ENCODE peak calls at places on chromosomes 16 and 17, in eight cellular contexts. X, W, K, U, D, Z, L and G are unnamed samples.

GRCh38 chr17:70168044-70168978 is 1.0 kb upstream of the KCNJ2 start:
- DNase-seq in X (peak), W (peak), K (peak), U (peak), D (peak), Z (peak), L (no peak), G (no peak)

GRCh38 chr17:76432712-76433336 is 20.1 kb downstream of the UBE2O start:
- DNase-seq in X (no peak), W (no peak), K (peak), U (no peak), D (peak), Z (no peak), L (peak), G (no peak)

GRCh38 chr17:302300-302698 is 50.3 kb downstream of the RPH3AL start:
- DNase-seq in X (no peak), W (peak), K (peak), U (no peak), D (no peak), Z (no peak), L (no peak), G (no peak)

GRCh38 chr17:74759243-74759801 is 10.9 kb downstream of the NHERF1 start:
- DNase-seq in X (no peak), W (no peak), K (peak), U (no peak), D (no peak), Z (no peak), L (peak), G (peak)

GRCh38 chr17:69592692-69593350 is 178.3 kb downstream of the MAP2K6 start:
- DNase-seq in X (no peak), W (no peak), K (no peak), U (no peak), D (no peak), Z (no peak), L (no peak), G (no peak)

GRCh38 chr16:52128407-52128806 is 418.5 kb downstream of the TOX3 start:
- DNase-seq in X (no peak), W (no peak), K (no peak), U (no peak), D (no peak), Z (no peak), L (no peak), G (no peak)

GRCh38 chr16:68645494-68646388 is 631 bp downstream of the CDH3 start:
- DNase-seq in X (no peak), W (no peak), K (no peak), U (no peak), D (peak), Z (no peak), L (no peak), G (no peak)

GRCh38 chr16:50457423-50457822 is 88.6 kb upstream of the BRD7 start:
- DNase-seq in X (no peak), W (no peak), K (no peak), U (no peak), D (no peak), Z (no peak), L (no peak), G (no peak)

GRCh38 chr16:51849715-51850114 is 697.2 kb downstream of the TOX3 start:
- DNase-seq in X (no peak), W (no peak), K (no peak), U (no peak), D (peak), Z (no peak), L (no peak), G (no peak)

GRCh38 chr16:28504707-28505404 is 1.8 kb downstream of the IL27 start:
- DNase-seq in X (no peak), W (no peak), K (no peak), U (no peak), D (no peak), Z (no peak), L (no peak), G (no peak)

GRCh38 chr16:63735456-63735855 is 1386.4 kb downstream of the CDH11 start:
- DNase-seq in X (no peak), W (no peak), K (no peak), U (no peak), D (no peak), Z (no peak), L (no peak), G (no peak)

GRCh38 chr16:8178271-8178670 is 412.0 kb downstream of the TMEM114 start:
- DNase-seq in X (no peak), W (no peak), K (no peak), U (no peak), D (no peak), Z (no peak), L (peak), G (no peak)